ENCODE peak calls at places on chromosomes 2 and 18, in six cellular contexts. V is H9, L is IMR-90, B is neuronal stem cell, I is mesenchymal stem cell, Q is H1. U is an unnamed sample.

GRCh38 chr2:12910431-12910830 is 193.7 kb downstream of the TRIB2 start:
- DNase-seq in B (no peak), I (no peak), Q (no peak), L (no peak), V (no peak), U (no peak)

GRCh38 chr2:199469514-199470360 is 12.0 kb upstream of the SATB2 start:
- DNase-seq in I (no peak), L (no peak), Q (peak; percentile 54), V (peak; percentile 36), B (peak; percentile 12), U (no peak)

GRCh38 chr18:70422061-70422965 is 133.5 kb downstream of the SOCS6 start:
- DNase-seq in I (peak; percentile 94), B (no peak), L (peak; percentile 93), V (no peak), Q (no peak), U (peak; percentile 49)

GRCh38 chr2:46737577-46737976 is 178.0 kb downstream of the MCFD2 start:
- DNase-seq in V (no peak), B (no peak), L (peak; percentile 80), Q (no peak), I (no peak), U (no peak)

GRCh38 chr2:119736021-119736420 is 23.7 kb upstream of the PTPN4 start:
- DNase-seq in B (no peak), I (no peak), L (no peak), V (no peak), Q (no peak), U (no peak)

GRCh38 chr2:193114827-193115226 is 920.1 kb upstream of the TMEFF2 start:
- DNase-seq in B (no peak), V (no peak), L (no peak), I (no peak), Q (no peak), U (no peak)

GRCh38 chr18:9737814-9738160 is 29.7 kb downstream of the RAB31 start:
- DNase-seq in I (no peak), V (no peak), Q (no peak), B (no peak), L (no peak), U (no peak)

GRCh38 chr2:41720702-41721344 is 327.0 kb upstream of the PKDCC start:
- DNase-seq in B (no peak), V (no peak), I (peak; percentile 5), L (peak; percentile 35), Q (no peak), U (no peak)

GRCh38 chr2:33108483-33109443 is 162.0 kb downstream of the LTBP1 start:
- DNase-seq in Q (no peak), V (no peak), B (no peak), L (peak; percentile 90), I (peak; percentile 99), U (peak; percentile 99)

GRCh38 chr18:11901826-11902438 is 6.2 kb downstream of the MPPE1 start:
- DNase-seq in I (no peak), L (no peak), Q (no peak), B (no peak), V (no peak), U (no peak)

GRCh38 chr18:29184654-29185053 is 1007.7 kb upstream of the CDH2 start:
- DNase-seq in Q (no peak), L (peak; percentile 61), B (no peak), V (no peak), I (peak; percentile 72), U (no peak)

GRCh38 chr18:29176681-29177080 is 999.8 kb upstream of the CDH2 start:
- DNase-seq in Q (no peak), I (no peak), B (no peak), V (no peak), L (no peak), U (no peak)

GRCh38 chr18:29185801-29186200 is 1008.9 kb upstream of the CDH2 start:
- DNase-seq in V (no peak), Q (no peak), B (no peak), L (no peak), I (no peak), U (no peak)

GRCh38 chr18:29181151-29181901 is 1004.4 kb upstream of the CDH2 start:
- DNase-seq in L (peak; percentile 98), B (no peak), Q (no peak), I (peak; percentile 97), V (no peak), U (peak; percentile 51)
- H2AFZ ChIP-seq in L (no peak overlapping the region), B (peak overlapping the region; percentile 78), Q (peak overlapping the region; percentile 11), I (no peak overlapping the region), V (no peak overlapping the region), U (no peak overlapping the region)

GRCh38 chr2:150122871-150123588 is 364.4 kb downstream of the RND3 start:
- DNase-seq in L (no peak), V (no peak), Q (no peak), B (no peak), I (no peak), U (no peak)
- H4K91ac ChIP-seq in L (no peak overlapping the region), V (no peak overlapping the region), Q (no peak overlapping the region), B (no peak overlapping the region), I (no peak overlapping the region), U (no peak overlapping the region)

GRCh38 chr2:162243305-162243693 is at the start of gene FAP:
- DNase-seq in Q (no peak), I (peak; percentile 51), V (no peak), L (peak; percentile 95), B (peak; percentile 23), U (no peak)
- H2AFZ ChIP-seq in Q (no peak within 1 kb of the TSS), I (no peak within 1 kb of the TSS), V (no peak within 1 kb of the TSS), L (no peak within 1 kb of the TSS), B (no peak within 1 kb of the TSS), U (no peak within 1 kb of the TSS)

GRCh38 chr2:211835695-211836094 is 702.9 kb downstream of the ERBB4 start:
- DNase-seq in V (no peak), I (no peak), B (no peak), Q (no peak), L (no peak), U (no peak)

GRCh38 chr2:211837706-211838105 is 700.9 kb downstream of the ERBB4 start:
- DNase-seq in Q (no peak), V (no peak), L (no peak), I (no peak), B (no peak), U (no peak)

GRCh38 chr2:211833582-211834279 is 704.9 kb downstream of the ERBB4 start:
- DNase-seq in L (no peak), Q (no peak), I (no peak), B (no peak), V (no peak), U (no peak)

GRCh38 chr2:211836409-211836808 is 702.2 kb downstream of the ERBB4 start:
- DNase-seq in Q (no peak), L (no peak), I (no peak), B (no peak), V (no peak), U (no peak)
- H4K91ac ChIP-seq in Q (no peak overlapping the region), L (no peak overlapping the region), I (no peak overlapping the region), B (no peak overlapping the region), V (no peak overlapping the region), U (no peak overlapping the region)

GRCh38 chr2:217938038-217938437 is 64.8 kb downstream of the TNS1 start:
- DNase-seq in B (no peak), I (no peak), V (no peak), L (no peak), Q (no peak), U (no peak)

GRCh38 chr2:217939220-217939619 is 63.6 kb downstream of the TNS1 start:
- DNase-seq in L (no peak), V (no peak), I (no peak), Q (no peak), B (no peak), U (no peak)

GRCh38 chr2:217935901-217936684 is 66.7 kb downstream of the TNS1 start:
- DNase-seq in L (peak; percentile 52), V (no peak), Q (no peak), I (peak; percentile 21), B (no peak), U (no peak)

GRCh38 chr2:217936952-217937351 is 65.8 kb downstream of the TNS1 start:
- DNase-seq in Q (no peak), I (no peak), L (no peak), V (no peak), B (no peak), U (no peak)

GRCh38 chr2:217937446-217937845 is 65.3 kb downstream of the TNS1 start:
- DNase-seq in V (no peak), Q (no peak), I (no peak), L (no peak), B (no peak), U (no peak)
- H2AFZ ChIP-seq in V (no peak overlapping the region), Q (no peak overlapping the region), I (no peak overlapping the region), L (peak overlapping the region; percentile 39), B (no peak overlapping the region), U (no peak overlapping the region)

GRCh38 chr2:181743723-181744031 is 63.4 kb upstream of the NEUROD1 start:
- DNase-seq in B (no peak), Q (no peak), I (no peak), V (no peak), L (no peak), U (no peak)

GRCh38 chr2:181746844-181747243 is 66.5 kb upstream of the NEUROD1 start:
- DNase-seq in L (no peak), I (no peak), B (no peak), Q (no peak), V (no peak), U (peak; percentile 40)

GRCh38 chr2:181742361-181742760 is 62.0 kb upstream of the NEUROD1 start:
- DNase-seq in L (no peak), Q (no peak), B (no peak), I (no peak), V (no peak), U (no peak)

GRCh38 chr2:181742908-181743722 is 62.8 kb upstream of the NEUROD1 start:
- DNase-seq in I (peak; percentile 68), L (peak; percentile 73), Q (no peak), V (no peak), B (peak; percentile 15), U (peak; percentile 55)

DNA sequence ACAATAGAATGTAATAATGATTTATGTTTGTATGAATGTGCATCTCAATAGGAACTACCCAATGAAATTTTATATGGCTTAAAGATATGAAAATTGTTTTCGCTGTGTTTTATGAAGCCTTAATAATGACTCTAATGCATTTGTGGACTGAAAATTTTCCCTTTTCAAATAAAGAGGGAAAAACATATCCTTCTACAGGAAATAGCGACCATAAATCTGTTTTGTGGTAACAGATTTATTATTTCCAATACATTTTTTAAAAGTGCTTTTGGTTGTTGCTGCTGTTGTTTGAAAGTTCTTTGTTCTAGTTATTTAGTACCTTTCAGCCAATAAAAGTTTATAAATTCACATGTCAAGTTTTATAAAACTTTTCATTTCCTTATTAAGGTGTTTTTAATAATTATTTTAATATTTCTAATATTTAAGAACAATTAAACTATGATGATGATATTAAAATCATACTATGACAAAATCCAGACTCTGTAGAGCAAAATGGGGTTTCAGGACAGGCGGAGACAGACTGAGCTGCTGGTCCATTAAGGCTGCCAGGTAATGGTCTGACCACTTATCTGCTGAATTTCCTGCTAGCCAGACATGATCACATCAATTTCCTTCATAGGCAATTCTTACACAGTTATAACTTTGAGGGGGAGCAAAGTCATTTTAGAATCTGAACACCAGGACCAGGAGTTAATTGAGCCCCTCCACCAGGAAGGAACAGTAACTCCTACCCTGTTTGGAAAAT is 65.7 kb upstream of the NEUROD1 start:
- DNase-seq in B (no peak), I (no peak), V (no peak), Q (no peak), L (no peak), U (no peak)
- H4K91ac ChIP-seq in B (no peak overlapping the region), I (no peak overlapping the region), V (no peak overlapping the region), Q (no peak overlapping the region), L (no peak overlapping the region), U (no peak overlapping the region)

U was measured in trophoblast cell.